ENCODE peak calls at places on chromosomes 5 and 9, in ten cellular contexts. B is RWPE1, Z is H54, J is hepatic stellate cell, X is glomerular endothelial cell, D is fibroblast of mammary gland, G is fibroblast of villous mesenchyme, F is M059J, V is H9, E is T-helper 1 cell. W is an unnamed sample.
A peak's percentile ranks its signal among the peaks of the same experiment; 100 is the strongest.

GRCh38 chr5:177601577-177602457 is 1.9 kb downstream of the B4GALT7 start:
- DNase-seq in D (no peak), X (no peak), Z (no peak), J (no peak), V (no peak), G (peak; percentile 17), E (no peak), B (no peak), F (peak; percentile 20), W (peak; percentile 13)

GRCh38 chr5:165138261-165138660 is 1632.8 kb downstream of the MAT2B start:
- DNase-seq in Z (no peak), B (no peak), F (no peak), X (no peak), D (no peak), G (no peak), J (no peak), E (no peak), V (no peak), W (no peak)

GRCh38 chr5:54525226-54525625 is 7.7 kb downstream of the SNX18 start:
- DNase-seq in F (no peak), B (no peak), E (no peak), Z (no peak), X (no peak), V (no peak), D (no peak), J (no peak), G (no peak), W (no peak)

GRCh38 chr9:98187926-98188325 is 4.5 kb downstream of the CORO2A start:
- DNase-seq in J (no peak), V (no peak), D (no peak), X (no peak), G (no peak), B (peak; percentile 41), F (peak; percentile 14), E (no peak), Z (no peak), W (no peak)

GRCh38 chr5:118580959-118581358 is 407.4 kb downstream of the DTWD2 start:
- DNase-seq in G (no peak), X (no peak), V (no peak), F (no peak), D (peak; percentile 43), J (no peak), E (no peak), Z (no peak), B (no peak), W (no peak)

GRCh38 chr5:138461343-138462125 is 3.7 kb upstream of the EGR1 start:
- DNase-seq in G (peak; percentile 71), E (no peak), X (no peak), F (peak; percentile 77), B (peak; percentile 84), J (peak; percentile 65), V (no peak), D (peak; percentile 91), Z (peak; percentile 85), W (peak; percentile 83)

GRCh38 chr9:117044241-117044640 is 357.1 kb downstream of the TRIM32 start:
- DNase-seq in V (peak; percentile 80), J (no peak), X (no peak), G (no peak), D (no peak), B (no peak), F (no peak), Z (no peak), E (no peak), W (no peak)

GRCh38 chr5:51043740-51044139 is 339.5 kb upstream of the ISL1 start:
- DNase-seq in X (no peak), G (no peak), E (no peak), B (peak; percentile 30), D (no peak), V (no peak), F (no peak), Z (no peak), J (no peak), W (no peak)

GRCh38 chr5:103475629-103476240 is 86.9 kb downstream of the NUDT12 start:
- DNase-seq in G (peak; percentile 49), X (peak; percentile 50), D (peak; percentile 65), B (peak; percentile 55), J (no peak), E (no peak), F (peak; percentile 62), V (no peak), Z (peak; percentile 7), W (peak; percentile 66)

GRCh38 chr9:12424243-12424642 is 268.9 kb upstream of the TYRP1 start:
- DNase-seq in D (no peak), B (no peak), X (no peak), Z (no peak), F (no peak), G (no peak), J (no peak), E (no peak), V (no peak), W (no peak)

W was measured in kidney tubule cell.